ENCODE peak calls at places on chromosomes 3 and 15, in eight cellular contexts. Q, W, D, X, F, N, B and C are unnamed samples.

GRCh38 chr3:167110906-167111305 is 269.2 kb downstream of the ZBBX start:
- DNase-seq in Q (no peak), W (no peak), D (no peak), X (no peak), F (no peak), N (no peak), B (no peak), C (no peak)

GRCh38 chr3:40627095-40627494 is 102.3 kb downstream of the ZNF621 start:
- DNase-seq in Q (no peak), W (no peak), D (no peak), X (no peak), F (no peak), N (no peak), B (no peak), C (no peak)

GRCh38 chr15:93428135-93428534 is 339.1 kb upstream of the RGMA start:
- DNase-seq in Q (no peak), W (no peak), D (no peak), X (no peak), F (no peak), N (no peak), B (no peak), C (no peak)

GRCh38 chr15:37015025-37015424 is 85.3 kb downstream of the MEIS2 start:
- DNase-seq in Q (peak), W (no peak), D (no peak), X (no peak), F (no peak), N (peak), B (no peak), C (no peak)

GRCh38 chr3:98541695-98542094 is 9.9 kb downstream of the GPR15 start:
- DNase-seq in Q (no peak), W (no peak), D (no peak), X (no peak), F (no peak), N (no peak), B (no peak), C (no peak)

GRCh38 chr3:27532931-27533607 is 48.9 kb upstream of the SLC4A7 start:
- DNase-seq in Q (no peak), W (no peak), D (no peak), X (no peak), F (no peak), N (no peak), B (no peak), C (no peak)

GRCh38 chr3:124838963-124839362 is 48.2 kb downstream of the ITGB5 start:
- DNase-seq in Q (no peak), W (no peak), D (no peak), X (no peak), F (no peak), N (no peak), B (no peak), C (no peak)

GRCh38 chr3:115804722-115805121 is 181.4 kb downstream of the GAP43 start:
- DNase-seq in Q (peak), W (no peak), D (no peak), X (no peak), F (no peak), N (peak), B (no peak), C (no peak)

GRCh38 chr15:52805351-52806283 is 15.5 kb upstream of the ONECUT1 start:
- DNase-seq in Q (no peak), W (peak), D (no peak), X (no peak), F (no peak), N (no peak), B (no peak), C (no peak)

GRCh38 chr15:31326729-31327673 is at the start of gene KLF13:
- DNase-seq in Q (peak), W (no peak), D (peak), X (peak), F (no peak), N (peak), B (peak), C (no peak)

GRCh38 chr3:353191-353739 is 156.7 kb downstream of the CHL1 start:
- DNase-seq in Q (no peak), W (no peak), D (no peak), X (no peak), F (no peak), N (no peak), B (no peak), C (no peak)

GRCh38 chr3:30114918-30115317 is 491.5 kb upstream of the TGFBR2 start:
- DNase-seq in Q (no peak), W (no peak), D (no peak), X (no peak), F (no peak), N (no peak), B (no peak), C (no peak)

GRCh38 chr15:83380026-83380425 is 67.1 kb upstream of the SH3GL3 start:
- DNase-seq in Q (no peak), W (no peak), D (no peak), X (no peak), F (no peak), N (peak), B (no peak), C (no peak)

GRCh38 chr3:32502089-32502943 is at the start of gene CMTM6:
- DNase-seq in Q (peak), W (peak), D (peak), X (peak), F (peak), N (peak), B (peak), C (peak)

GRCh38 chr3:102532901-102533300 is 98.1 kb downstream of the ZPLD1 start:
- DNase-seq in Q (no peak), W (no peak), D (no peak), X (no peak), F (no peak), N (peak), B (no peak), C (no peak)

GRCh38 chr3:40264437-40264836 is 45.1 kb upstream of the EIF1B start:
- DNase-seq in Q (no peak), W (no peak), D (no peak), X (no peak), F (no peak), N (no peak), B (no peak), C (no peak)

GRCh38 chr3:128133273-128133883 is 9.8 kb upstream of the RUVBL1 start:
- DNase-seq in Q (no peak), W (peak), D (no peak), X (peak), F (no peak), N (peak), B (peak), C (no peak)

GRCh38 chr3:157755254-157755653 is 252.0 kb upstream of the VEPH1 start:
- DNase-seq in Q (no peak), W (no peak), D (no peak), X (no peak), F (no peak), N (no peak), B (no peak), C (no peak)
- TF ChIP-seq CTCF in Q (peak), W (peak), D (no peak), X (no peak), F (no peak), N (peak), B (no peak), C (peak)

DNA sequence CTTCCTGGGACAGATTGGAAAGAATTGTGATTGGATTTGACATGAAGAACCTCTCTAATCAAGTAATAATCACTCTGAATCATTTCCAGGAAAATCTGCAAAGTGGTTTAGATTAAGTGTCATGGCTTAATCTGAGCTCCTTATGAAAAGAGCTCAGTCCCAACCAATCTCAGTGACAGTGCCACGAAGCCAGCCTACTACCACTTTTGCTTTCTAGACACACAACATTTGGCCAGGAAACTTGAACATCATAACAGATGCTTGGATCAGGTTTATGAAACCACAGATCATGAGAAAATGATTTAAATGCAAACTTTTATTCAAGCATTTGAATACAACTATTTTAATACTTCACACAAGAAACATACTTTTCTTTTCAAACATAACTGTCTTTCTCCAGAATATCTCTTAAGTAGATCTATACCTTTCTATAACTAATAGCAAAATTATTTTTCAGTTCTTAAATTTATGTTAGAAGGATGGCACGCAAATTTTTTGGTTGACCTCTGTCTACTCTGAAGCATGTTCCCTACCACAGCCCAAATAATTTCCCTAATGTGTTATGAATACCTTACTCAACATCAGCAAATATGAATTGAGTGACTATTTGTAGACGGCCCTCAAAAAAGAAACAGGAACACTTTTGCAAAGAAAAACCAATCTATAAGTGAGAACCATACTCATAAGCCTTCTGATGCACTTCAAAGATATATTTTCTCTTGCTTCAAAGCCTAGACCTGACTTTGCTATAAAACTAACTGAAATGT is 495.0 kb upstream of the ZNF385D start:
- DNase-seq in Q (no peak), W (no peak), D (no peak), X (no peak), F (no peak), N (peak), B (no peak), C (no peak)
- TF ChIP-seq CTCF in Q (no peak), W (no peak), D (no peak), X (no peak), F (no peak), N (no peak), B (no peak), C (no peak)

GRCh38 chr15:100112061-100112420 is 229.7 kb downstream of the ADAMTS17 start:
- DNase-seq in Q (no peak), W (no peak), D (peak), X (no peak), F (no peak), N (no peak), B (no peak), C (no peak)

GRCh38 chr15:100109486-100110035 is 232.2 kb downstream of the ADAMTS17 start:
- DNase-seq in Q (no peak), W (no peak), D (no peak), X (no peak), F (no peak), N (no peak), B (no peak), C (peak)

GRCh38 chr15:100113351-100114075 is 228.3 kb downstream of the ADAMTS17 start:
- DNase-seq in Q (no peak), W (no peak), D (no peak), X (no peak), F (no peak), N (no peak), B (no peak), C (no peak)

GRCh38 chr15:100112636-100113305 is 229.0 kb downstream of the ADAMTS17 start:
- DNase-seq in Q (no peak), W (no peak), D (no peak), X (no peak), F (no peak), N (no peak), B (no peak), C (no peak)

DNA sequence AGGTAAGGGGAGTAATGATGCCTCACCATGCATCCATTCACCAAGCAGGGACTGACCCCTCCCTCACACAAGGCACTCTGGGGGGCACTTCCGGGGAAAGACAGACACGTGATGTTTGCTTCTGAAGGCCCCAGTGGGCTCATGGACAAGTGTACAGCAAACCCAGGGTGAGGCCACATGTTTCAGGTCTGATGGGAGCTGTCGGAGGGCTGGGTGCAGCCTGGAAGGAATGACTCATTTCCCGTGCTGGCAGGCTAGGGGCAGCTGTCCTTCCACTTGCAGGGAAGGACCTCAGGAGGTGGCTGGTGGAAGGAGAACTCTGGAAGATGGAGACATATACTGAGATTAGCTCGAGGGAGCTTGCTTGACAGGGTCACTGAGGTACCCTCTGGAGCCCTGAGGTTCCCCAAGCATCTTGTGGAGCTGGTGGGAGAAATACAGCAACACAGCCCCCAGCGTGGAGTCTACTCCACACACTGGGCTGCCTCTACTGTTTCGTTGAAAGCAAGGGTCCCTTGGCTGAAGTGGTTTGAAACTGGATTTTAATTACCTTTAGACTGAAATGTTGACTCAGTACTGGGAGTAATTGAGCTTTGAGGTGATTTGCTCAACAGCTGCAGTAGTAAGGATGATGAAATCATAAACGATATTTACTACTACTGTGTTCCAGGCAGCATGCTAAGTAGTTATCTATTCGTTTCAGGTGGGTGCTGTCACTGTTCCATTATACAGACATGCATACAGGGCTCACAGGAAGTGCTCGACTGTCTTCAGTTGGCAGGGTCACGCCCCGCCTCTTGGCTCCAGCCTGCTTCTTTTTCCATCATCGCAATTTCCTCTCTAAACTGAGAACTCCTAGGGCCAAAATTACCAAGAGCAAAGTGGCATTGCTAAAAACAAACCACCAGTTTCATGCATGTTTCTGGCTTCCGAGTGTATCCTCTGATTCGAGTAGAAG is 230.4 kb downstream of the ADAMTS17 start:
- DNase-seq in Q (peak), W (no peak), D (no peak), X (no peak), F (peak), N (peak), B (peak), C (peak)
- TF ChIP-seq CTCF in Q (no peak), W (no peak), D (no peak), X (no peak), F (no peak), N (no peak), B (no peak), C (no peak)

GRCh38 chr3:67648229-67648628 is 6.2 kb downstream of the SUCLG2 start:
- DNase-seq in Q (no peak), W (no peak), D (no peak), X (no peak), F (no peak), N (no peak), B (peak), C (no peak)

GRCh38 chr3:67649681-67650080 is 4.7 kb downstream of the SUCLG2 start:
- DNase-seq in Q (no peak), W (no peak), D (no peak), X (no peak), F (no peak), N (no peak), B (no peak), C (no peak)

GRCh38 chr3:67647390-67647878 is 7.0 kb downstream of the SUCLG2 start:
- DNase-seq in Q (peak), W (no peak), D (no peak), X (no peak), F (no peak), N (peak), B (peak), C (no peak)

GRCh38 chr3:67650084-67650483 is 4.3 kb downstream of the SUCLG2 start:
- DNase-seq in Q (no peak), W (no peak), D (no peak), X (no peak), F (no peak), N (no peak), B (peak), C (no peak)

DNA sequence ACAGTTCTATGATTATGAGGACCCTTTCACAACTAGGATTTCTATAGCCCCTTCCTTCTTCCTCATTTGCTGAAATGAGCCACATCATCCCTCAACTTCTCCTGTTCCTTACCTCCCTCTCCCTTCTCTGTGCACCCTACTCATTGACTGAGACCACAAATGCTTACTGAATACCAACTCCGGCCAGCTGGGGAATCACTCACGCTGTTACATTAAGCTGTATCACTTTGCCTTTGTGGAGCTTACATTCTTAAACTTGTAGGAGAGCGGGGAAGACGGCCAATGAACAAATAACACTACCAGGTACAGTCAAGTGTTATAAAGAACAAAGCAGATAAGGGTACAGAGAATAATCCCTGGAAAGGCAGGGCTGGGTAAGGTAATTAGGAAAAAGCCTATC is 5.7 kb downstream of the SUCLG2 start:
- DNase-seq in Q (no peak), W (no peak), D (no peak), X (no peak), F (no peak), N (no peak), B (no peak), C (no peak)
- TF ChIP-seq CTCF in Q (no peak), W (no peak), D (no peak), X (no peak), F (no peak), N (no peak), B (no peak), C (no peak)

GRCh38 chr3:177284383-177284881 is 87.2 kb upstream of the TBL1XR1 start:
- DNase-seq in Q (no peak), W (no peak), D (no peak), X (peak), F (peak), N (peak), B (peak), C (no peak)
- TF ChIP-seq CTCF in Q (no peak), W (no peak), D (no peak), X (no peak), F (no peak), N (peak), B (no peak), C (no peak)